ENCODE peak calls at places on chromosome 18, in four cellular contexts. V, Z, U and L are unnamed samples.
A peak's percentile ranks its signal among the peaks of the same experiment; 100 is the strongest.

GRCh38 chr18:7808054-7808453 is 240.9 kb downstream of the PTPRM start:
- DNase-seq in V (no peak), Z (no peak), U (no peak), L (no peak)

GRCh38 chr18:31648966-31649429 is 35.4 kb downstream of the B4GALT6 start:
- DNase-seq in V (peak; percentile 15), Z (no peak), U (peak; percentile 82), L (no peak)

GRCh38 chr18:11500153-11501122 is 109.0 kb upstream of the SLC35G4 start:
- DNase-seq in V (peak; percentile 98), Z (no peak), U (peak; percentile 62), L (no peak)

GRCh38 chr18:57789105-57789504 is 14.0 kb downstream of the ATP8B1 start:
- DNase-seq in V (peak; percentile 69), Z (no peak), U (no peak), L (no peak)

GRCh38 chr18:56019156-56019555 is 431.2 kb upstream of the TCF4 start:
- DNase-seq in V (no peak), Z (no peak), U (no peak), L (no peak)

GRCh38 chr18:46401486-46402115 is 255.4 kb downstream of the LOXHD1 start:
- DNase-seq in V (no peak), Z (no peak), U (no peak), L (no peak)

GRCh38 chr18:27948981-27949380 is 227.9 kb downstream of the CDH2 start:
- DNase-seq in V (no peak), Z (no peak), U (no peak), L (no peak)

GRCh38 chr18:28112056-28112470 is 64.9 kb downstream of the CDH2 start:
- DNase-seq in V (peak; percentile 89), Z (no peak), U (peak; percentile 57), L (no peak)

GRCh38 chr18:2035056-2035455 is 536.2 kb downstream of the METTL4 start:
- DNase-seq in V (no peak), Z (no peak), U (no peak), L (no peak)

GRCh38 chr18:56890632-56891031 is 239.5 kb downstream of the WDR7 start:
- DNase-seq in V (peak; percentile 96), Z (no peak), U (peak; percentile 92), L (no peak)

GRCh38 chr18:24011095-24011917 is 3.2 kb upstream of the TTC39C start:
- DNase-seq in V (no peak), Z (no peak), U (no peak), L (no peak)

GRCh38 chr18:41959045-41959444 is 4.0 kb downstream of the PIK3C3 start:
- DNase-seq in V (no peak), Z (no peak), U (no peak), L (no peak)

GRCh38 chr18:24488824-24489493 is 28.5 kb downstream of the HRH4 start:
- DNase-seq in V (peak; percentile 41), Z (no peak), U (peak; percentile 45), L (no peak)

GRCh38 chr18:61554117-61554776 is 221.0 kb downstream of the CDH20 start:
- DNase-seq in V (no peak), Z (no peak), U (no peak), L (no peak)

GRCh38 chr18:23852236-23853045 is 162.1 kb upstream of the TTC39C start:
- DNase-seq in V (no peak), Z (no peak), U (no peak), L (no peak)

GRCh38 chr18:56298935-56299334 is 339.5 kb downstream of the TXNL1 start:
- DNase-seq in V (peak; percentile 62), Z (no peak), U (peak; percentile 41), L (no peak)

GRCh38 chr18:8084160-8084559 is 517.0 kb downstream of the PTPRM start:
- DNase-seq in V (peak; percentile 46), Z (peak; percentile 55), U (peak; percentile 91), L (peak; percentile 82)

GRCh38 chr18:50956116-50956515 is 11.7 kb upstream of the ELAC1 start:
- DNase-seq in V (no peak), Z (no peak), U (no peak), L (no peak)

GRCh38 chr18:61676763-61677434 is 215.9 kb downstream of the RNF152 start:
- DNase-seq in V (peak; percentile 83), Z (no peak), U (no peak), L (no peak)

GRCh38 chr18:75097491-75098225 is 111.3 kb downstream of the PTGR3 start:
- DNase-seq in V (no peak), Z (peak; percentile 19), U (peak; percentile 4), L (no peak)

GRCh38 chr18:44882163-44882881 is 201.6 kb downstream of the SETBP1 start:
- DNase-seq in V (no peak), Z (no peak), U (no peak), L (no peak)

GRCh38 chr18:72878561-72878960 is 10.8 kb upstream of the NETO1 start:
- DNase-seq in V (no peak), Z (no peak), U (no peak), L (no peak)

GRCh38 chr18:32271649-32272324 is 81.9 kb downstream of the MEP1B start:
- DNase-seq in V (peak; percentile 55), Z (no peak), U (peak; percentile 72), L (no peak)

GRCh38 chr18:21489119-21489750 is 111.3 kb downstream of the ESCO1 start:
- DNase-seq in V (peak; percentile 66), Z (peak; percentile 66), U (peak; percentile 67), L (peak; percentile 64)

GRCh38 chr18:45168883-45169585 is 446.2 kb upstream of the SLC14A2 start:
- DNase-seq in V (peak; percentile 73), Z (no peak), U (no peak), L (no peak)

GRCh38 chr18:37424507-37424906 is 141.1 kb downstream of the CELF4 start:
- DNase-seq in V (no peak), Z (no peak), U (no peak), L (no peak)

GRCh38 chr18:69161383-69162028 is 239.2 kb upstream of the DOK6 start:
- DNase-seq in V (peak; percentile 63), Z (no peak), U (peak; percentile 11), L (no peak)

GRCh38 chr18:44564922-44565321 is 115.8 kb upstream of the SETBP1 start:
- DNase-seq in V (peak; percentile 8), Z (no peak), U (peak; percentile 75), L (no peak)

GRCh38 chr18:61664413-61665084 is 228.3 kb downstream of the RNF152 start:
- DNase-seq in V (peak; percentile 18), Z (no peak), U (no peak), L (no peak)

GRCh38 chr18:40489301-40489700 is 1465.7 kb upstream of the PIK3C3 start:
- DNase-seq in V (no peak), Z (no peak), U (no peak), L (no peak)

DNA sequence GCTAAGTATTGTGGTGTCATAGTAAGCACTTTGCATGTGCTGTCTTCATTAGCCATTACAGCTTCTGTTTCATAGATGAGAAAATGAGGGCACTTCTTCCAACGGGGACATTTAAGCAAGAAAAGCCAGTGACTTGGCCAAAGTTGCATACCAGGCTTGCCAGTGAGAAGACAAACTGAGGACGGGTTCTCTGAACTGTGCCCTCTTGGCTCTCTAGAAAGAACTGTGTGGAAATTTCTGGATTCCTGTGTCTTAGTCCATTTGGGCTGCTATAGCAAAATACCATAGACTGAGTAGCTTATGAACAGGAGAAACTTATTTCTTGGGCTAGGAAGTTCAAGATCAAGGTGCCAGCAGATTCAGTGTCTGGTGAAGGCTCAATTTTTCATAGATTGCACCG is 13.3 kb downstream of the CTIF start:
- DNase-seq in V (no peak), Z (no peak), U (no peak), L (no peak)
- H3K56ac ChIP-seq in V (no peak overlapping the region), Z (no peak overlapping the region), U (no peak overlapping the region), L (no peak overlapping the region)

DNA sequence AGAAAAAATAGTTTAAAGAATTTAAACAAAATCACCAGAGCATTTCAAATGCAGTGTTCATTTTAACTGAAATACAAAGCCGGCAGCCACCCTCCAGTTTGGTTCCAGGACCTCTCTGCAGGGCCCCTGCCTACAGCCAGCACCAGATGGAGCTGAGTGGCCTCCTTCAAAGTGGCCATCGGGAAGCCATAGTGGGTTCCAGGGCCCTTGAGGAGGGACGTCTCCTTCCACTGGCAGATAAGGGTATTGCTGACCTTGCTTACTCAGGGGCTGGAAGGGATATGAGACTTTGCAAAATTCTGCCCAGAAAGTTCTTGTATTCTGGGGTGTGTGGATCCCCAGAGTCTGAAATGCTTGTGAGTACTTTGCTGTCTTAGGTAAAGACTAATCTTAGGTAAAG is 205.2 kb upstream of the APCDD1 start:
- DNase-seq in V (no peak), Z (no peak), U (peak; percentile 76), L (peak; percentile 60)
- H3K56ac ChIP-seq in V (no peak overlapping the region), Z (no peak overlapping the region), U (no peak overlapping the region), L (no peak overlapping the region)

GRCh38 chr18:39166776-39167175 is 1601.2 kb upstream of the CELF4 start:
- DNase-seq in V (no peak), Z (no peak), U (peak; percentile 26), L (no peak)
- H3K56ac ChIP-seq in V (no peak overlapping the region), Z (no peak overlapping the region), U (no peak overlapping the region), L (no peak overlapping the region)

GRCh38 chr18:79510731-79511141 is 115.0 kb downstream of the NFATC1 start:
- DNase-seq in V (no peak), Z (no peak), U (no peak), L (no peak)

GRCh38 chr18:79508565-79509535 is 113.1 kb downstream of the NFATC1 start:
- DNase-seq in V (no peak), Z (no peak), U (no peak), L (no peak)

GRCh38 chr18:79507546-79508480 is 112.1 kb downstream of the NFATC1 start:
- DNase-seq in V (peak; percentile 41), Z (no peak), U (no peak), L (no peak)

GRCh38 chr18:79510046-79510685 is 114.4 kb downstream of the NFATC1 start:
- DNase-seq in V (no peak), Z (no peak), U (no peak), L (no peak)

DNA sequence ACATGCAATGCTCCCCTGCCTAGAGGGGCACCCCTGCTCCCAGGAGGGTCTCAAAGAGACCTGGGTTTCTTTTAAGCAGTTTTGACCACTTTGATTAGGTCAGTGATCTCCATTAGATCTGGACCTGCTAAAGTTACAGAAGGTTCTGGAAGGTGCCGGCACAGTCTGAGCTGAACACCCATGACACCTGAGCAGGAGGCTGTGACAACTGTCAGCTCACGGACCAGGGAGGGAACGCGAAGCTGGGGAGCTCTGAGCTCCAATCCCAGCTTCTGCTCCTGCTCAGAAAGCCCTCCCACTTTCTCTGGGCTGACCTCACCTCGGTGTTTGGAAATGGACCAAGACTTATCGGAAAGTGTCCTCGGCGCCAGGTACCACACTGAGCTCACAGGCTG is 113.8 kb downstream of the NFATC1 start:
- DNase-seq in V (no peak), Z (no peak), U (no peak), L (no peak)
- H3K56ac ChIP-seq in V (no peak overlapping the region), Z (no peak overlapping the region), U (no peak overlapping the region), L (no peak overlapping the region)